ENCODE peak calls at places on chromosomes 7 and 10, in five cellular contexts. A is endothelial cell of umbilical vein, E is sigmoid colon, L is heart left ventricle, P is uterus. H is an unnamed sample.

GRCh38 chr7:101555269-101555920 is 73.7 kb downstream of the MYL10 start:
- DNase-seq in A (no peak), E (no peak), L (peak; percentile 46), P (no peak), H (no peak)

GRCh38 chr7:128912281-128912680 is 1.8 kb upstream of the KCP start:
- DNase-seq in L (no peak), E (peak; percentile 40), P (no peak), A (no peak), H (peak; percentile 69)

GRCh38 chr7:4806983-4807625 is 31.7 kb downstream of the AP5Z1 start:
- DNase-seq in A (no peak), L (no peak), P (no peak), E (peak; percentile 64), H (no peak)

GRCh38 chr10:26254616-26255015 is 38.0 kb downstream of the GAD2 start:
- DNase-seq in P (no peak), E (no peak), A (no peak), L (no peak), H (no peak)

GRCh38 chr7:4713183-4713784 is 31.2 kb downstream of the FOXK1 start:
- DNase-seq in A (no peak), L (no peak), E (no peak), P (peak; percentile 56), H (peak; percentile 49)

GRCh38 chr7:30928254-30928872 is 16.7 kb downstream of the AQP1 start:
- DNase-seq in E (peak; percentile 42), L (no peak), A (no peak), P (no peak), H (peak; percentile 69)

GRCh38 chr10:74962517-74962916 is 136.1 kb downstream of the KAT6B start:
- DNase-seq in L (no peak), P (no peak), E (no peak), A (no peak), H (no peak)

GRCh38 chr7:47635091-47636090 is 53.5 kb upstream of the TNS3 start:
- DNase-seq in E (peak; percentile 80), P (peak; percentile 41), A (no peak), L (no peak), H (no peak)

GRCh38 chr10:3104251-3104918 is 37.0 kb downstream of the PFKP start:
- DNase-seq in A (no peak), L (no peak), P (no peak), E (no peak), H (no peak)

GRCh38 chr7:16647435-16647960 is 1.5 kb downstream of the BZW2 start:
- DNase-seq in A (peak; percentile 10), L (no peak), E (no peak), P (no peak), H (no peak)

GRCh38 chr10:125774144-125774543 is 1.5 kb downstream of the MMP21 start:
- DNase-seq in L (no peak), P (no peak), E (no peak), A (no peak), H (no peak)

GRCh38 chr7:30322656-30323355 is 38.4 kb downstream of the ZNRF2 start:
- DNase-seq in L (no peak), A (no peak), P (no peak), E (no peak), H (no peak)

GRCh38 chr7:96203781-96204180 is 118.1 kb downstream of the SLC25A13 start:
- DNase-seq in A (no peak), P (no peak), E (no peak), L (no peak), H (no peak)
- TF ChIP-seq POLR2A in A (no peak), P (no peak), E (no peak), L (no peak), H (no peak)

DNA sequence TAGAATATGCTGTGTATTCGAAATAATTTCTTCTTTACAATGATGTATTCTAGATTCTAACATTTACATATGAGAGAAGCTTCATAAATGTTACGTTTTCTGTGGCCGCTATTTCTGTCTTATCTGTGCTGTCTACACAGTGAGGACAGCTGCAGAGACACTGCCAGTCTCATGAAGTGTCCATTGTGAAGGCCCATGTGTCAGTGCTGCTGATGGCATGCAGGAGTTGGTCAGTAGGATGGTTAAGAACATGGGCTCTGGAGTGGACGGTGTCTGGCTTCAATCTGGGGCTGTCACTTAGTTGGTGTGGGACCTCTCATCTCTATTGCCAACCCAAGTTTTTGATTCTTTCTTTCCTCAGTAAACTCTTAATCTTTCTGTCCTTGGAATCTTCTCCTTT is 137.3 kb downstream of the SDK1 start:
- DNase-seq in E (no peak), A (no peak), P (no peak), L (no peak), H (no peak)
- H3K4me3 ChIP-seq in E (no peak overlapping the region), A (no peak overlapping the region), P (no peak overlapping the region), L (no peak overlapping the region), H (no peak overlapping the region)

DNA sequence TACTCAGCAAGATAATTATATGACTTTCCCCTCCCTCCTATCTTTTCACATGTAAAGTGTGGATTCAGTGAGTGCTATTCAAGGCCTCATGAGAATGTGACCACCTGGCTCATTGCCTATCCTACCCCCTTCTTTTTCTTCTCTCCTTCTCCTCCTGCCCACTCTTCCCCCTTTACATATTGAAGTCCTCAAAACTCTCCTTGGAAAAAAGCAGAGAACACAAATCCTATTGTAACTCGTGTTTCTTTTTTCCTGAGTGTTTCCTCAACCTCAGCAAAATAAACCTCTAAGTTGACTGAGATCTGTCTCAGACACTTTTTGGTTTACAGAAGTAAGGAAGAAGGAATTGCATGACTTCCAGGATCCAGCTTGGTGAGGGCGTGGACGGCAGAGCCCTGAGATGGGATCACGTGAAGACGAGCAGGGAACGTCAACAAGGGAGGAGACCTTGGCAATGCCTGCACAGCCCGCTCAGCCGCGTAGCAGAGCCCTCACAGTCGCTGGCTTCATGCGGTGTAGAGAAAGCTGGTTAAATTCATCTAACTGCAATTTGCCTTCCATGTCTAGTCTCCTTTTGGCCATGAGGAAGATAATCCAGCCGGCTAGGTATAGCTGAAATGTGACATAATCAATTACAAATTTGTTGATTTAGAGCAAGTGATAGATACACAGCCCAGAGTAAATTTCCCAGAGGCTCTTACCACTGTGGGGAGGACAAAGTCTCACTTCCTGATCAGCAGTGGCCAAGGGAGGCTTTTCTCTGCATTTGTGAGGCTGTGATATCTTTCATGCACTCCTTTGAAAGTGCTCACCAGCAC is 75.7 kb downstream of the LYZL2 start:
- DNase-seq in E (peak; percentile 90), A (peak; percentile 59), P (peak; percentile 69), L (peak; percentile 84), H (peak; percentile 88)
- TF ChIP-seq POLR2A in E (no peak), A (no peak), P (peak; percentile 57), L (peak; percentile 35), H (no peak)

GRCh38 chr7:111872837-111873646 is 310.8 kb upstream of the IMMP2L start:
- DNase-seq in E (no peak), P (no peak), L (no peak), A (no peak), H (no peak)

GRCh38 chr7:111883241-111883640 is 320.9 kb upstream of the IMMP2L start:
- DNase-seq in P (no peak), E (no peak), L (no peak), A (no peak), H (no peak)

GRCh38 chr7:111873963-111874693 is 311.8 kb upstream of the IMMP2L start:
- DNase-seq in L (no peak), E (no peak), P (no peak), A (peak; percentile 73), H (no peak)

GRCh38 chr7:111878788-111879187 is 316.5 kb upstream of the IMMP2L start:
- DNase-seq in L (no peak), E (no peak), A (no peak), P (no peak), H (no peak)

DNA sequence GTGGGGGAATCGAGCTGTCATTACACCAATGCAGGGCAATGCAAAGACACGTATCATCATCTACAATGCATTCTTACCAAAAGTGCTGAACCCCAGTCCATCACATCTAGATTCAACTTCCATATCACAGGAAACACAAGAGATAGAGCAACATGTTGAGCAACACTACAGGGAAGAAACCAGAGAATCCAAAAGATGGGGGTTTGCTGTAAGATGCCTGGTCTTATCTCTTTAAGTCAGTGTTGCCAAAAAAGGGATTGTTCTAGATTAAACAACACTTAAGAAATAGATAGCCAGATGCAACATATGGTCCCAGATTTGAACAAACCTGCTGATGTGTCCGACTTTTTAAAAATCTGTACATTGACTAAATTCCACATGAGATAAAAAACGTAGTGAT is 315.6 kb upstream of the IMMP2L start:
- DNase-seq in A (no peak), E (no peak), L (no peak), P (no peak), H (no peak)
- H3K4me3 ChIP-seq in A (no peak overlapping the region), E (no peak overlapping the region), L (no peak overlapping the region), P (no peak overlapping the region), H (no peak overlapping the region)

GRCh38 chr7:76330245-76330644 is 27.8 kb downstream of the HSPB1 start:
- DNase-seq in E (peak; percentile 57), P (no peak), A (no peak), L (no peak), H (no peak)
- TF ChIP-seq POLR2A in E (no peak), P (no peak), A (no peak), L (no peak), H (no peak)

GRCh38 chr7:27148031-27148775 is 629 bp upstream of the HOXA6 start:
- DNase-seq in L (peak; percentile 51), E (peak; percentile 75), P (peak; percentile 37), A (peak; percentile 76), H (peak; percentile 85)
- H3K4me3 ChIP-seq in L (peak overlapping the region; percentile 25), E (peak overlapping the region; percentile 67), P (peak overlapping the region; percentile 43), A (peak overlapping the region; percentile 85), H (peak overlapping the region; percentile 13)

H was measured in lower leg skin.